ENCODE peak calls at places on chromosome 18, in nine cellular contexts. One of them, this sample, is unnamed.

GRCh38 chr18:28637897-28638296 is 461.0 kb upstream of the CDH2 start:
- DNase-seq in foreskin fibroblast: no peak
- DNase-seq in OCI-LY7: no peak
- DNase-seq in NCI-H82: peak
- DNase-seq in fibroblast of villous mesenchyme: no peak
- DNase-seq in epithelial cell of esophagus: no peak
- DNase-seq in posterior vena cava: no peak
- DNase-seq in SHP77: no peak
- DNase-seq in neuronal stem cell: no peak
- DNase-seq in this sample: no peak

GRCh38 chr18:3649559-3650426 is 199.8 kb downstream of the TGIF1 start:
- DNase-seq in foreskin fibroblast: peak
- DNase-seq in NCI-H82: no peak
- DNase-seq in epithelial cell of esophagus: peak
- DNase-seq in OCI-LY7: no peak
- DNase-seq in neuronal stem cell: no peak
- DNase-seq in posterior vena cava: peak
- DNase-seq in SHP77: no peak
- DNase-seq in fibroblast of villous mesenchyme: peak
- DNase-seq in this sample: peak

GRCh38 chr18:48472610-48473009 is 63.4 kb upstream of the ZBTB7C start:
- DNase-seq in SHP77: no peak
- DNase-seq in NCI-H82: no peak
- DNase-seq in fibroblast of villous mesenchyme: peak
- DNase-seq in posterior vena cava: no peak
- DNase-seq in epithelial cell of esophagus: peak
- DNase-seq in OCI-LY7: no peak
- DNase-seq in foreskin fibroblast: peak
- DNase-seq in neuronal stem cell: no peak
- DNase-seq in this sample: no peak

GRCh38 chr18:57054891-57055290 is 92.0 kb upstream of the BOD1L2 start:
- DNase-seq in OCI-LY7: no peak
- DNase-seq in foreskin fibroblast: no peak
- DNase-seq in NCI-H82: no peak
- DNase-seq in epithelial cell of esophagus: no peak
- DNase-seq in neuronal stem cell: no peak
- DNase-seq in fibroblast of villous mesenchyme: no peak
- DNase-seq in SHP77: no peak
- DNase-seq in posterior vena cava: no peak
- DNase-seq in this sample: no peak

GRCh38 chr18:65988972-65989371 is 238.2 kb downstream of the CDH7 start:
- DNase-seq in posterior vena cava: no peak
- DNase-seq in OCI-LY7: no peak
- DNase-seq in foreskin fibroblast: no peak
- DNase-seq in neuronal stem cell: no peak
- DNase-seq in NCI-H82: no peak
- DNase-seq in fibroblast of villous mesenchyme: no peak
- DNase-seq in SHP77: no peak
- DNase-seq in epithelial cell of esophagus: no peak
- DNase-seq in this sample: no peak

GRCh38 chr18:32724071-32724696 is 48.6 kb downstream of the KLHL14 start:
- DNase-seq in OCI-LY7: no peak
- DNase-seq in fibroblast of villous mesenchyme: no peak
- DNase-seq in NCI-H82: no peak
- DNase-seq in posterior vena cava: no peak
- DNase-seq in neuronal stem cell: no peak
- DNase-seq in epithelial cell of esophagus: no peak
- DNase-seq in foreskin fibroblast: no peak
- DNase-seq in SHP77: no peak
- DNase-seq in this sample: no peak

GRCh38 chr18:23238651-23239349 is 103.5 kb downstream of the CABLES1 start:
- DNase-seq in foreskin fibroblast: no peak
- DNase-seq in posterior vena cava: no peak
- DNase-seq in epithelial cell of esophagus: no peak
- DNase-seq in fibroblast of villous mesenchyme: peak
- DNase-seq in neuronal stem cell: no peak
- DNase-seq in SHP77: no peak
- DNase-seq in NCI-H82: no peak
- DNase-seq in OCI-LY7: no peak
- DNase-seq in this sample: no peak

GRCh38 chr18:33755918-33756590 is 178.0 kb downstream of the ASXL3 start:
- DNase-seq in SHP77: peak
- DNase-seq in neuronal stem cell: no peak
- DNase-seq in NCI-H82: no peak
- DNase-seq in fibroblast of villous mesenchyme: peak
- DNase-seq in epithelial cell of esophagus: peak
- DNase-seq in posterior vena cava: peak
- DNase-seq in foreskin fibroblast: peak
- DNase-seq in OCI-LY7: no peak
- DNase-seq in this sample: peak

GRCh38 chr18:7417742-7418141 is 149.4 kb upstream of the PTPRM start:
- DNase-seq in epithelial cell of esophagus: peak
- DNase-seq in posterior vena cava: no peak
- DNase-seq in SHP77: no peak
- DNase-seq in neuronal stem cell: no peak
- DNase-seq in foreskin fibroblast: no peak
- DNase-seq in fibroblast of villous mesenchyme: peak
- DNase-seq in NCI-H82: no peak
- DNase-seq in OCI-LY7: no peak
- DNase-seq in this sample: peak

GRCh38 chr18:12233378-12233777 is 20.8 kb upstream of the CIDEA start:
- DNase-seq in neuronal stem cell: no peak
- DNase-seq in posterior vena cava: no peak
- DNase-seq in epithelial cell of esophagus: no peak
- DNase-seq in NCI-H82: no peak
- DNase-seq in fibroblast of villous mesenchyme: peak
- DNase-seq in OCI-LY7: no peak
- DNase-seq in SHP77: no peak
- DNase-seq in foreskin fibroblast: no peak
- DNase-seq in this sample: peak

GRCh38 chr18:23703057-23703986 is 14.1 kb downstream of the LAMA3 start:
- DNase-seq in foreskin fibroblast: peak
- DNase-seq in posterior vena cava: no peak
- DNase-seq in NCI-H82: peak
- DNase-seq in SHP77: peak
- DNase-seq in fibroblast of villous mesenchyme: peak
- DNase-seq in neuronal stem cell: no peak
- DNase-seq in OCI-LY7: peak
- DNase-seq in epithelial cell of esophagus: peak
- DNase-seq in this sample: peak

GRCh38 chr18:3032721-3033120 is 19.8 kb upstream of the LPIN2 start:
- DNase-seq in fibroblast of villous mesenchyme: no peak
- DNase-seq in neuronal stem cell: no peak
- DNase-seq in NCI-H82: no peak
- DNase-seq in SHP77: no peak
- DNase-seq in OCI-LY7: no peak
- DNase-seq in epithelial cell of esophagus: no peak
- DNase-seq in posterior vena cava: no peak
- DNase-seq in foreskin fibroblast: no peak
- DNase-seq in this sample: no peak

GRCh38 chr18:78984941-78985784 is 5.5 kb downstream of the SALL3 start:
- DNase-seq in neuronal stem cell: no peak
- DNase-seq in OCI-LY7: peak
- DNase-seq in foreskin fibroblast: peak
- DNase-seq in fibroblast of villous mesenchyme: peak
- DNase-seq in epithelial cell of esophagus: peak
- DNase-seq in SHP77: peak
- DNase-seq in posterior vena cava: peak
- DNase-seq in NCI-H82: peak
- DNase-seq in this sample: peak

GRCh38 chr18:62784966-62785413 is 69.6 kb downstream of the PHLPP1 start:
- DNase-seq in epithelial cell of esophagus: no peak
- DNase-seq in foreskin fibroblast: peak
- DNase-seq in SHP77: no peak
- DNase-seq in fibroblast of villous mesenchyme: peak
- DNase-seq in neuronal stem cell: no peak
- DNase-seq in OCI-LY7: no peak
- DNase-seq in posterior vena cava: no peak
- DNase-seq in NCI-H82: no peak
- DNase-seq in this sample: peak

GRCh38 chr18:1149709-1150108 is 245.0 kb downstream of the ADCYAP1 start:
- DNase-seq in fibroblast of villous mesenchyme: no peak
- DNase-seq in NCI-H82: no peak
- DNase-seq in posterior vena cava: no peak
- DNase-seq in epithelial cell of esophagus: no peak
- DNase-seq in neuronal stem cell: no peak
- DNase-seq in SHP77: no peak
- DNase-seq in foreskin fibroblast: no peak
- DNase-seq in OCI-LY7: no peak
- DNase-seq in this sample: no peak

GRCh38 chr18:57080479-57080878 is 66.4 kb upstream of the BOD1L2 start:
- DNase-seq in epithelial cell of esophagus: no peak
- DNase-seq in NCI-H82: no peak
- DNase-seq in neuronal stem cell: no peak
- DNase-seq in foreskin fibroblast: no peak
- DNase-seq in fibroblast of villous mesenchyme: no peak
- DNase-seq in posterior vena cava: no peak
- DNase-seq in SHP77: no peak
- DNase-seq in OCI-LY7: no peak
- DNase-seq in this sample: no peak

GRCh38 chr18:48363167-48363566 is 46.0 kb downstream of the ZBTB7C start:
- DNase-seq in posterior vena cava: no peak
- DNase-seq in SHP77: no peak
- DNase-seq in fibroblast of villous mesenchyme: no peak
- DNase-seq in epithelial cell of esophagus: no peak
- DNase-seq in NCI-H82: no peak
- DNase-seq in foreskin fibroblast: no peak
- DNase-seq in OCI-LY7: no peak
- DNase-seq in neuronal stem cell: no peak
- DNase-seq in this sample: no peak

GRCh38 chr18:27845897-27846296 is 331.0 kb downstream of the CDH2 start:
- DNase-seq in fibroblast of villous mesenchyme: peak
- DNase-seq in foreskin fibroblast: no peak
- DNase-seq in OCI-LY7: no peak
- DNase-seq in posterior vena cava: no peak
- DNase-seq in epithelial cell of esophagus: no peak
- DNase-seq in neuronal stem cell: no peak
- DNase-seq in NCI-H82: no peak
- DNase-seq in SHP77: no peak
- DNase-seq in this sample: no peak

GRCh38 chr18:27854631-27855030 is 322.3 kb downstream of the CDH2 start:
- DNase-seq in neuronal stem cell: no peak
- DNase-seq in fibroblast of villous mesenchyme: no peak
- DNase-seq in OCI-LY7: no peak
- DNase-seq in foreskin fibroblast: no peak
- DNase-seq in NCI-H82: no peak
- DNase-seq in SHP77: no peak
- DNase-seq in epithelial cell of esophagus: no peak
- DNase-seq in posterior vena cava: no peak
- DNase-seq in this sample: no peak

GRCh38 chr18:48979944-48980890 is 29.5 kb upstream of the SMAD7 start:
- DNase-seq in posterior vena cava: no peak
- DNase-seq in foreskin fibroblast: no peak
- DNase-seq in OCI-LY7: no peak
- DNase-seq in epithelial cell of esophagus: no peak
- DNase-seq in SHP77: no peak
- DNase-seq in fibroblast of villous mesenchyme: no peak
- DNase-seq in NCI-H82: no peak
- DNase-seq in neuronal stem cell: no peak
- DNase-seq in this sample: no peak

GRCh38 chr18:13374468-13375301 is 156.1 kb downstream of the LDLRAD4 start:
- DNase-seq in fibroblast of villous mesenchyme: no peak
- DNase-seq in SHP77: peak
- DNase-seq in foreskin fibroblast: no peak
- DNase-seq in epithelial cell of esophagus: no peak
- DNase-seq in OCI-LY7: no peak
- DNase-seq in NCI-H82: no peak
- DNase-seq in posterior vena cava: no peak
- DNase-seq in neuronal stem cell: no peak
- DNase-seq in this sample: no peak

GRCh38 chr18:80115035-80115434 is 6.0 kb downstream of the ADNP2 start:
- DNase-seq in OCI-LY7: no peak
- DNase-seq in neuronal stem cell: no peak
- DNase-seq in SHP77: no peak
- DNase-seq in NCI-H82: no peak
- DNase-seq in epithelial cell of esophagus: no peak
- DNase-seq in posterior vena cava: no peak
- DNase-seq in foreskin fibroblast: no peak
- DNase-seq in fibroblast of villous mesenchyme: no peak
- DNase-seq in this sample: no peak

GRCh38 chr18:70429847-70430500 is 141.1 kb downstream of the SOCS6 start:
- DNase-seq in epithelial cell of esophagus: no peak
- DNase-seq in NCI-H82: no peak
- DNase-seq in fibroblast of villous mesenchyme: no peak
- DNase-seq in foreskin fibroblast: no peak
- DNase-seq in neuronal stem cell: no peak
- DNase-seq in posterior vena cava: no peak
- DNase-seq in OCI-LY7: no peak
- DNase-seq in SHP77: no peak
- DNase-seq in this sample: no peak

GRCh38 chr18:49524349-49524748 is 37.3 kb upstream of the C18orf32 start:
- DNase-seq in OCI-LY7: no peak
- DNase-seq in NCI-H82: no peak
- DNase-seq in fibroblast of villous mesenchyme: no peak
- DNase-seq in epithelial cell of esophagus: no peak
- DNase-seq in neuronal stem cell: no peak
- DNase-seq in SHP77: no peak
- DNase-seq in posterior vena cava: peak
- DNase-seq in foreskin fibroblast: no peak
- DNase-seq in this sample: peak

GRCh38 chr18:45227004-45227403 is 388.3 kb upstream of the SLC14A2 start:
- DNase-seq in neuronal stem cell: no peak
- DNase-seq in OCI-LY7: no peak
- DNase-seq in posterior vena cava: no peak
- DNase-seq in NCI-H82: no peak
- DNase-seq in SHP77: no peak
- DNase-seq in foreskin fibroblast: no peak
- DNase-seq in epithelial cell of esophagus: no peak
- DNase-seq in fibroblast of villous mesenchyme: no peak
- DNase-seq in this sample: no peak

GRCh38 chr18:27004056-27004829 is 138.7 kb upstream of the AQP4 start:
- DNase-seq in epithelial cell of esophagus: peak
- DNase-seq in posterior vena cava: no peak
- DNase-seq in SHP77: peak
- DNase-seq in neuronal stem cell: no peak
- DNase-seq in foreskin fibroblast: peak
- DNase-seq in NCI-H82: peak
- DNase-seq in OCI-LY7: peak
- DNase-seq in fibroblast of villous mesenchyme: peak
- DNase-seq in this sample: no peak

GRCh38 chr18:12359515-12359927 is 17.5 kb downstream of the AFG3L2 start:
- DNase-seq in posterior vena cava: no peak
- DNase-seq in OCI-LY7: no peak
- DNase-seq in SHP77: no peak
- DNase-seq in fibroblast of villous mesenchyme: peak
- DNase-seq in foreskin fibroblast: peak
- DNase-seq in neuronal stem cell: no peak
- DNase-seq in epithelial cell of esophagus: peak
- DNase-seq in NCI-H82: no peak
- DNase-seq in this sample: no peak

GRCh38 chr18:40531061-40531460 is 1424.0 kb upstream of the PIK3C3 start:
- DNase-seq in OCI-LY7: no peak
- DNase-seq in neuronal stem cell: no peak
- DNase-seq in fibroblast of villous mesenchyme: no peak
- DNase-seq in epithelial cell of esophagus: peak
- DNase-seq in foreskin fibroblast: peak
- DNase-seq in NCI-H82: no peak
- DNase-seq in posterior vena cava: no peak
- DNase-seq in SHP77: no peak
- DNase-seq in this sample: no peak

GRCh38 chr18:499351-500229 is 911 bp downstream of the COLEC12 start:
- DNase-seq in foreskin fibroblast: peak
- DNase-seq in NCI-H82: peak
- DNase-seq in fibroblast of villous mesenchyme: peak
- DNase-seq in SHP77: no peak
- DNase-seq in OCI-LY7: no peak
- DNase-seq in neuronal stem cell: no peak
- DNase-seq in posterior vena cava: peak
- DNase-seq in epithelial cell of esophagus: no peak
- DNase-seq in this sample: peak

GRCh38 chr18:76350134-76351025 is 144.7 kb downstream of the ZNF516 start:
- DNase-seq in fibroblast of villous mesenchyme: no peak
- DNase-seq in posterior vena cava: no peak
- DNase-seq in neuronal stem cell: no peak
- DNase-seq in NCI-H82: no peak
- DNase-seq in OCI-LY7: no peak
- DNase-seq in SHP77: no peak
- DNase-seq in epithelial cell of esophagus: no peak
- DNase-seq in foreskin fibroblast: no peak
- DNase-seq in this sample: no peak

GRCh38 chr18:68703326-68703725 is 11.6 kb downstream of the TMX3 start:
- DNase-seq in OCI-LY7: no peak
- DNase-seq in epithelial cell of esophagus: no peak
- DNase-seq in SHP77: no peak
- DNase-seq in fibroblast of villous mesenchyme: no peak
- DNase-seq in foreskin fibroblast: no peak
- DNase-seq in neuronal stem cell: no peak
- DNase-seq in NCI-H82: no peak
- DNase-seq in posterior vena cava: no peak
- DNase-seq in this sample: no peak

This sample was measured in trophoblast cell.